ENCODE peak calls at places on chromosomes 12 and 14, in five cellular contexts. B is MCF 10A; A is hepatic stellate cell; V is stimulated activated CD4-positive, alpha-beta T cell treated with anti-CD3 and anti-CD28 coated beads, Interleukin-1b, Interleukin-23, amount 100 ng/mL, for 1 hour; J is anterior cingulate cortex. Q is an unnamed sample.

GRCh38 chr12:31325524-31325875 is 450 bp downstream of the SINHCAF start:
- DNase-seq in B (no peak), A (no peak), V (no peak), J (no peak), Q (peak)

GRCh38 chr12:76049575-76050251 is 18.1 kb upstream of the PHLDA1 start:
- DNase-seq in B (no peak), A (no peak), V (no peak), J (no peak), Q (no peak)

GRCh38 chr12:14656846-14657245 is 39.6 kb downstream of the GUCY2C start:
- DNase-seq in B (no peak), A (no peak), V (no peak), J (no peak), Q (no peak)

GRCh38 chr12:120156315-120157259 is 37.9 kb downstream of the GCN1 start:
- DNase-seq in B (no peak), A (no peak), V (no peak), J (no peak), Q (no peak)

GRCh38 chr12:53059434-53060063 is 9.7 kb downstream of the TNS2 start:
- DNase-seq in B (no peak), A (no peak), V (no peak), J (no peak), Q (no peak)

GRCh38 chr14:102795060-102795925 is 18.0 kb downstream of the TRAF3 start:
- DNase-seq in B (peak), A (peak), V (no peak), J (no peak), Q (no peak)

GRCh38 chr14:39431416-39432178 is 636 bp downstream of the FBXO33 start:
- DNase-seq in B (peak), A (peak), V (peak), J (no peak), Q (peak)

GRCh38 chr12:76183459-76184186 is 99.1 kb upstream of the NAP1L1 start:
- DNase-seq in B (peak), A (peak), V (no peak), J (peak), Q (peak)

GRCh38 chr14:47674148-47674545 is 1.3 kb downstream of the MDGA2 start:
- DNase-seq in B (no peak), A (peak), V (no peak), J (no peak), Q (peak)

GRCh38 chr14:69547701-69548348 is 26.8 kb downstream of the CCDC177 start:
- DNase-seq in B (no peak), A (no peak), V (no peak), J (peak), Q (peak)

GRCh38 chr14:25431211-25432076 is 381.5 kb upstream of the STXBP6 start:
- DNase-seq in B (no peak), A (no peak), V (no peak), J (no peak), Q (peak)

GRCh38 chr12:123063535-123063934 is 83.1 kb downstream of the ARL6IP4 start:
- DNase-seq in B (peak), A (no peak), V (no peak), J (no peak), Q (no peak)

GRCh38 chr12:6807170-6807569 is 14.5 kb upstream of the GPR162 start:
- DNase-seq in B (no peak), A (no peak), V (no peak), J (no peak), Q (no peak)

GRCh38 chr14:71130491-71131179 is 223.4 kb downstream of the PCNX1 start:
- DNase-seq in B (peak), A (peak), V (no peak), J (no peak), Q (no peak)

GRCh38 chr12:21891763-21892217 is 49.4 kb downstream of the ABCC9 start:
- DNase-seq in B (no peak), A (no peak), V (no peak), J (no peak), Q (no peak)

GRCh38 chr12:38711055-38711454 is 194.3 kb downstream of the CPNE8 start:
- DNase-seq in B (no peak), A (no peak), V (no peak), J (no peak), Q (no peak)

GRCh38 chr14:99360774-99361595 is 89.0 kb upstream of the BCL11B start:
- DNase-seq in B (no peak), A (no peak), V (no peak), J (no peak), Q (no peak)

GRCh38 chr12:79375050-79375449 is 315.7 kb downstream of the PAWR start:
- DNase-seq in B (peak), A (no peak), V (no peak), J (no peak), Q (no peak)